ENCODE peak calls at places on chromosomes 2 and 18, in six cellular contexts. One of them, this sample, is unnamed. For H3K36me3, the result is how much of the 10 kb centered on the place peaks cover.

GRCh38 chr2:212905640-212906201 is 245.7 kb downstream of the IKZF2 start:
- DNase-seq in IMR-90: peak
- DNase-seq in CD8-positive, alpha-beta memory T cell: no peak
- DNase-seq in GM12878: no peak
- DNase-seq in psoas muscle: no peak
- DNase-seq in Caco-2: peak
- DNase-seq in this sample: no peak

GRCh38 chr18:38790786-38791185 is 1225.2 kb upstream of the CELF4 start:
- DNase-seq in IMR-90: no peak
- DNase-seq in CD8-positive, alpha-beta memory T cell: no peak
- DNase-seq in GM12878: no peak
- DNase-seq in psoas muscle: no peak
- DNase-seq in Caco-2: no peak
- DNase-seq in this sample: no peak

GRCh38 chr2:234628953-234629352 is 132.1 kb upstream of the ARL4C start:
- DNase-seq in IMR-90: peak
- DNase-seq in CD8-positive, alpha-beta memory T cell: no peak
- DNase-seq in GM12878: no peak
- DNase-seq in psoas muscle: no peak
- DNase-seq in Caco-2: no peak
- DNase-seq in this sample: no peak

GRCh38 chr2:121955313-121956211 is 200.1 kb downstream of the TSN start:
- DNase-seq in IMR-90: no peak
- DNase-seq in CD8-positive, alpha-beta memory T cell: no peak
- DNase-seq in GM12878: no peak
- DNase-seq in psoas muscle: no peak
- DNase-seq in Caco-2: no peak
- DNase-seq in this sample: no peak

GRCh38 chr18:50742947-50743346 is 76.9 kb downstream of the MRO start:
- DNase-seq in IMR-90: no peak
- DNase-seq in CD8-positive, alpha-beta memory T cell: no peak
- DNase-seq in GM12878: no peak
- DNase-seq in psoas muscle: no peak
- DNase-seq in Caco-2: no peak
- DNase-seq in this sample: no peak

GRCh38 chr2:219574509-219575311 is 2.6 kb downstream of the INHA start:
- DNase-seq in IMR-90: no peak
- DNase-seq in CD8-positive, alpha-beta memory T cell: no peak
- DNase-seq in GM12878: no peak
- DNase-seq in psoas muscle: no peak
- DNase-seq in Caco-2: no peak
- DNase-seq in this sample: no peak

GRCh38 chr2:96147593-96148201 is 2.5 kb upstream of the DUSP2 start:
- DNase-seq in IMR-90: no peak
- DNase-seq in CD8-positive, alpha-beta memory T cell: no peak
- DNase-seq in GM12878: no peak
- DNase-seq in psoas muscle: no peak
- DNase-seq in Caco-2: no peak
- DNase-seq in this sample: no peak

GRCh38 chr2:180519276-180519675 is 461.1 kb upstream of the UBE2E3 start:
- DNase-seq in IMR-90: peak
- DNase-seq in CD8-positive, alpha-beta memory T cell: no peak
- DNase-seq in GM12878: no peak
- DNase-seq in psoas muscle: no peak
- DNase-seq in Caco-2: no peak
- DNase-seq in this sample: peak

GRCh38 chr18:22197668-22198067 is 28.3 kb downstream of the GATA6 start:
- DNase-seq in IMR-90: no peak
- DNase-seq in CD8-positive, alpha-beta memory T cell: no peak
- DNase-seq in GM12878: no peak
- DNase-seq in psoas muscle: no peak
- DNase-seq in Caco-2: no peak
- DNase-seq in this sample: no peak

GRCh38 chr18:60506682-60507081 is 134.1 kb upstream of the MC4R start:
- DNase-seq in IMR-90: no peak
- DNase-seq in CD8-positive, alpha-beta memory T cell: no peak
- DNase-seq in GM12878: no peak
- DNase-seq in psoas muscle: no peak
- DNase-seq in Caco-2: no peak
- DNase-seq in this sample: no peak

GRCh38 chr2:240339411-240340360 is 95.8 kb upstream of the GPC1 start:
- DNase-seq in IMR-90: no peak
- DNase-seq in CD8-positive, alpha-beta memory T cell: no peak
- DNase-seq in GM12878: no peak
- DNase-seq in psoas muscle: no peak
- DNase-seq in Caco-2: no peak
- DNase-seq in this sample: no peak

GRCh38 chr2:135663148-135663700 is 78.4 kb upstream of the UBXN4 start:
- DNase-seq in IMR-90: peak
- DNase-seq in CD8-positive, alpha-beta memory T cell: no peak
- DNase-seq in GM12878: no peak
- DNase-seq in psoas muscle: no peak
- DNase-seq in Caco-2: no peak
- DNase-seq in this sample: no peak

GRCh38 chr2:189641047-189641446 is 20.2 kb upstream of the ASNSD1 start:
- DNase-seq in IMR-90: no peak
- DNase-seq in CD8-positive, alpha-beta memory T cell: no peak
- DNase-seq in GM12878: no peak
- DNase-seq in psoas muscle: no peak
- DNase-seq in Caco-2: no peak
- DNase-seq in this sample: no peak

GRCh38 chr2:73035899-73036778 is 35.4 kb downstream of the SFXN5 start:
- DNase-seq in IMR-90: no peak
- DNase-seq in CD8-positive, alpha-beta memory T cell: no peak
- DNase-seq in GM12878: no peak
- DNase-seq in psoas muscle: no peak
- DNase-seq in Caco-2: peak
- DNase-seq in this sample: peak

GRCh38 chr2:74481961-74482800 is 617 bp downstream of the CCDC142 start:
- DNase-seq in IMR-90: no peak
- DNase-seq in CD8-positive, alpha-beta memory T cell: no peak
- DNase-seq in GM12878: no peak
- DNase-seq in psoas muscle: no peak
- DNase-seq in Caco-2: peak
- DNase-seq in this sample: no peak

GRCh38 chr2:239660390-239661228 is 259.8 kb upstream of the HDAC4 start:
- DNase-seq in IMR-90: no peak
- DNase-seq in CD8-positive, alpha-beta memory T cell: no peak
- DNase-seq in GM12878: no peak
- DNase-seq in psoas muscle: no peak
- DNase-seq in Caco-2: no peak
- DNase-seq in this sample: peak

GRCh38 chr18:50847192-50847591 is 27.4 kb upstream of the MRO start:
- DNase-seq in IMR-90: peak
- DNase-seq in CD8-positive, alpha-beta memory T cell: no peak
- DNase-seq in GM12878: no peak
- DNase-seq in psoas muscle: no peak
- DNase-seq in Caco-2: no peak
- DNase-seq in this sample: no peak

GRCh38 chr2:122251153-122251552 is 495.7 kb downstream of the TSN start:
- DNase-seq in IMR-90: no peak
- DNase-seq in CD8-positive, alpha-beta memory T cell: no peak
- DNase-seq in GM12878: no peak
- DNase-seq in psoas muscle: no peak
- DNase-seq in Caco-2: no peak
- DNase-seq in this sample: no peak

GRCh38 chr2:206275274-206276160 is 1.1 kb downstream of the ZDBF2 start:
- DNase-seq in IMR-90: peak
- DNase-seq in CD8-positive, alpha-beta memory T cell: peak
- DNase-seq in GM12878: peak
- DNase-seq in psoas muscle: no peak
- DNase-seq in Caco-2: no peak
- DNase-seq in this sample: no peak

GRCh38 chr2:30218814-30219213 is 12.5 kb upstream of the LBH start:
- DNase-seq in IMR-90: no peak
- DNase-seq in CD8-positive, alpha-beta memory T cell: no peak
- DNase-seq in GM12878: no peak
- DNase-seq in psoas muscle: no peak
- DNase-seq in Caco-2: peak
- DNase-seq in this sample: peak

GRCh38 chr18:41955688-41956087 is 654 bp downstream of the PIK3C3 start:
- DNase-seq in IMR-90: no peak
- DNase-seq in CD8-positive, alpha-beta memory T cell: no peak
- DNase-seq in GM12878: no peak
- DNase-seq in psoas muscle: no peak
- DNase-seq in Caco-2: no peak
- DNase-seq in this sample: no peak

GRCh38 chr2:89842180-89842908 is 1150.9 kb downstream of the RPIA start:
- DNase-seq in IMR-90: no peak
- DNase-seq in CD8-positive, alpha-beta memory T cell: no peak
- DNase-seq in GM12878: no peak
- DNase-seq in psoas muscle: no peak
- DNase-seq in Caco-2: no peak
- DNase-seq in this sample: no peak

GRCh38 chr18:55232506-55232905 is 273.2 kb upstream of the CCDC68 start:
- DNase-seq in IMR-90: no peak
- DNase-seq in CD8-positive, alpha-beta memory T cell: no peak
- DNase-seq in GM12878: no peak
- DNase-seq in psoas muscle: no peak
- DNase-seq in Caco-2: no peak
- DNase-seq in this sample: no peak

GRCh38 chr18:55228191-55228590 is 268.9 kb upstream of the CCDC68 start:
- DNase-seq in IMR-90: peak
- DNase-seq in CD8-positive, alpha-beta memory T cell: no peak
- DNase-seq in GM12878: no peak
- DNase-seq in psoas muscle: no peak
- DNase-seq in Caco-2: no peak
- DNase-seq in this sample: no peak

GRCh38 chr18:55229682-55230081 is 270.4 kb upstream of the CCDC68 start:
- DNase-seq in IMR-90: no peak
- DNase-seq in CD8-positive, alpha-beta memory T cell: no peak
- DNase-seq in GM12878: no peak
- DNase-seq in psoas muscle: no peak
- DNase-seq in Caco-2: no peak
- DNase-seq in this sample: no peak

GRCh38 chr18:55224086-55224625 is 264.9 kb upstream of the CCDC68 start:
- DNase-seq in IMR-90: peak
- DNase-seq in CD8-positive, alpha-beta memory T cell: no peak
- DNase-seq in GM12878: no peak
- DNase-seq in psoas muscle: no peak
- DNase-seq in Caco-2: no peak
- DNase-seq in this sample: no peak

GRCh38 chr18:55228707-55229106 is 269.4 kb upstream of the CCDC68 start:
- DNase-seq in IMR-90: no peak
- DNase-seq in CD8-positive, alpha-beta memory T cell: no peak
- DNase-seq in GM12878: no peak
- DNase-seq in psoas muscle: no peak
- DNase-seq in Caco-2: peak
- DNase-seq in this sample: no peak
- H3K36me3 ChIP-seq in IMR-90: under half
- H3K36me3 ChIP-seq in CD8-positive, alpha-beta memory T cell: under half
- H3K36me3 ChIP-seq in GM12878: under half
- H3K36me3 ChIP-seq in psoas muscle: under half
- H3K36me3 ChIP-seq in Caco-2: under half
- H3K36me3 ChIP-seq in this sample: under half

DNA sequence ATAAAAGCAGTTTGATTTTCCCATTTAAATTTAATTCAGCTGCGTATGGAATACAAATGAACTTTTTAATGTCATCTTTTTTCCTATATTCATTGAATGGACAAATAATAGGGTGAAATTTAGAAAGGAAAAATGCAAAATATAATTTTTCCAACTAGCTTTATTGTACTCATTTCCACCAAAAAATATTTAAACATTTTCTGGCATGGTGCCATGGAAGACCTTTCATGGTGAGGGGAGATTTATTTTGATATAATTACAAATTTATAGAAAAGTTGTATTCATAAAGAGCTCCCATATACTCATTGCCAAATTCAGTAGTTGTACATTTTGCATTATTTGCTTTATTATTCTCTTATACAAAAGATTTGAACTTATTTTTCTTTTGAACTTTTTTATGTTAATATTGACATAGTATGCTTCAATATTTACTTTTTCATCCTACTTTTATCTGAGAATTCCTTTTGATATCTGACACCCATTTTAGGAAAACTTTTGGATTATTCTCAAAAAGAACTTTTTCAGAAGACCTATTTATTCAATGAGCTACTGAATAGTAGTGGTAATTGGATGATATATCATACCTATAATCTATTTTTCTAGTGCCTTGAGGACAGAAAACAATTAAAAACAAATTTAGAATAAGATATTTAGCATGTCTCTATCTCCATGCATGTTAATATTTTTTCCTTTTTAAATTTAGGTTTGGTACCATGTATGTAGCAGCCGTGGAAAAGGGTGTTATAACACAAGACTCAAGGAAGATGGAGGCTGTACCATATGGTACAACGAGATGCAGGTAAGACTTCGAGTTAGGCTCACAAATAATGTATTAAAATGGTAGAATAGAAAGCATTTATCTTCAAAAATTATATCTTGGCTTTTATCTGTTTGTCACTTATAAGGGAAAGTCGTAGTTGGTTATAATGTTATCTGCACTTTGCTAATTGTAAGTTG is 37.5 kb downstream of the DDX1 start:
- DNase-seq in IMR-90: no peak
- DNase-seq in CD8-positive, alpha-beta memory T cell: no peak
- DNase-seq in GM12878: no peak
- DNase-seq in psoas muscle: no peak
- DNase-seq in Caco-2: no peak
- DNase-seq in this sample: no peak
- H3K36me3 ChIP-seq in IMR-90: under half
- H3K36me3 ChIP-seq in CD8-positive, alpha-beta memory T cell: under half
- H3K36me3 ChIP-seq in GM12878: under half
- H3K36me3 ChIP-seq in psoas muscle: under half
- H3K36me3 ChIP-seq in Caco-2: under half
- H3K36me3 ChIP-seq in this sample: half or more

GRCh38 chr2:27240406-27240805 is 22.4 kb downstream of the SLC30A3 start:
- DNase-seq in IMR-90: no peak
- DNase-seq in CD8-positive, alpha-beta memory T cell: no peak
- DNase-seq in GM12878: no peak
- DNase-seq in psoas muscle: no peak
- DNase-seq in Caco-2: no peak
- DNase-seq in this sample: no peak
- H3K36me3 ChIP-seq in IMR-90: half or more
- H3K36me3 ChIP-seq in CD8-positive, alpha-beta memory T cell: half or more
- H3K36me3 ChIP-seq in GM12878: under half
- H3K36me3 ChIP-seq in psoas muscle: under half
- H3K36me3 ChIP-seq in Caco-2: under half
- H3K36me3 ChIP-seq in this sample: half or more

GRCh38 chr18:183769-184168 is 25.4 kb downstream of the USP14 start:
- DNase-seq in IMR-90: no peak
- DNase-seq in CD8-positive, alpha-beta memory T cell: no peak
- DNase-seq in GM12878: no peak
- DNase-seq in psoas muscle: no peak
- DNase-seq in Caco-2: no peak
- DNase-seq in this sample: no peak

GRCh38 chr18:179499-179898 is 21.1 kb downstream of the USP14 start:
- DNase-seq in IMR-90: no peak
- DNase-seq in CD8-positive, alpha-beta memory T cell: no peak
- DNase-seq in GM12878: no peak
- DNase-seq in psoas muscle: no peak
- DNase-seq in Caco-2: no peak
- DNase-seq in this sample: no peak

DNA sequence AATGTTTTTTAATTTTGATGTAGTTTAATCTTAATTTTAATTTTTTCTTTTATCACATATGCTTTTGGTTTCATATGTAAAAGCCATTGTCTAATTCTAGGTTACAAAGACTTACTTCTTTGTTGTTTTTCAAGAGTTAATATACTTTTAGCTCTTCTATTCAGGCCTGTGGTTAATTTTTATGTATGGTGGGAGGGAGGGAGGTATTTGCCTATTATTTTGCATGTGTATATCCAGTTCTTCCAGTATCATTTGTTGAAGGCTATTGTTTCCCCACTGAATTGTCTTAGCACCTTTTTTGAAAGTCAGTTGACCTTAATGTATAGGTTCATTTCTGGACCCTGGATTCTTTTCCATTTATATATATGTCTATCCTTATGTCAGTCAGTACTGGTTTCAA is 23.4 kb downstream of the USP14 start:
- DNase-seq in IMR-90: no peak
- DNase-seq in CD8-positive, alpha-beta memory T cell: no peak
- DNase-seq in GM12878: no peak
- DNase-seq in psoas muscle: no peak
- DNase-seq in Caco-2: no peak
- DNase-seq in this sample: no peak
- H3K36me3 ChIP-seq in IMR-90: under half
- H3K36me3 ChIP-seq in CD8-positive, alpha-beta memory T cell: under half
- H3K36me3 ChIP-seq in GM12878: under half
- H3K36me3 ChIP-seq in psoas muscle: under half
- H3K36me3 ChIP-seq in Caco-2: under half
- H3K36me3 ChIP-seq in this sample: under half